ENCODE peak calls at places on chromosomes 11 and 22, in five cellular contexts. W is endodermal cell; L is astrocyte of the spinal cord; Q is activated naive CD4-positive, alpha-beta T cell; T is RPMI7951. Z is an unnamed sample.

GRCh38 chr11:16925495-16926065 is 88.6 kb downstream of the PLEKHA7 start:
- DNase-seq in W (peak; percentile 89), L (peak; percentile 29), Q (no peak), T (no peak), Z (peak; percentile 37)

GRCh38 chr22:42317691-42318547 is 47.5 kb upstream of the TCF20 start:
- DNase-seq in W (no peak), L (no peak), Q (no peak), T (no peak), Z (peak; percentile 49)

GRCh38 chr11:8810331-8811301 is 100.4 kb upstream of the AKIP1 start:
- DNase-seq in W (peak; percentile 92), L (peak; percentile 89), Q (no peak), T (peak; percentile 79), Z (peak; percentile 80)

GRCh38 chr11:122186439-122187080 is 70.5 kb upstream of the BLID start:
- DNase-seq in W (no peak), L (peak; percentile 95), Q (no peak), T (peak; percentile 96), Z (peak; percentile 96)

GRCh38 chr11:116373107-116373506 is 399.7 kb downstream of the BUD13 start:
- DNase-seq in W (no peak), L (no peak), Q (no peak), T (no peak), Z (no peak)

GRCh38 chr11:85798361-85798760 is 12.6 kb downstream of the SYTL2 start:
- DNase-seq in W (no peak), L (no peak), Q (no peak), T (no peak), Z (peak; percentile 41)

GRCh38 chr11:117823941-117824420 is 563 bp downstream of the FXYD2 start:
- DNase-seq in W (peak; percentile 69), L (peak; percentile 18), Q (no peak), T (peak; percentile 59), Z (no peak)

GRCh38 chr11:69333906-69334305 is 40.0 kb downstream of the MYEOV start:
- DNase-seq in W (peak; percentile 4), L (no peak), Q (no peak), T (peak; percentile 53), Z (no peak)

GRCh38 chr22:43293259-43293658 is 49.9 kb downstream of the SCUBE1 start:
- DNase-seq in W (no peak), L (no peak), Q (no peak), T (peak; percentile 97), Z (peak; percentile 16)

GRCh38 chr11:123072762-123073161 is 10.8 kb upstream of the HSPA8 start:
- DNase-seq in W (no peak), L (no peak), Q (no peak), T (no peak), Z (no peak)

GRCh38 chr11:112770487-112770886 is 190.7 kb upstream of the NCAM1 start:
- DNase-seq in W (no peak), L (no peak), Q (no peak), T (no peak), Z (no peak)

GRCh38 chr11:56251954-56252353 is at the start of gene OR5T3:
- DNase-seq in W (no peak), L (no peak), Q (no peak), T (no peak), Z (no peak)

GRCh38 chr11:316031-316701 is 2.3 kb downstream of the IFITM1 start:
- DNase-seq in W (no peak), L (no peak), Q (no peak), T (no peak), Z (no peak)